ENCODE peak calls at places on chromosomes 1 and 21, in four cellular contexts. One of them, this sample, is unnamed.

GRCh38 chr1:115275216-115275615 is 62.8 kb downstream of the NGF start:
- DNase-seq in K562: peak
- DNase-seq in GM12878: no peak
- DNase-seq in HepG2: no peak
- DNase-seq in this sample: no peak

GRCh38 chr1:3283849-3284248 is 170.6 kb upstream of the ARHGEF16 start:
- DNase-seq in K562: peak
- DNase-seq in GM12878: no peak
- DNase-seq in HepG2: peak
- DNase-seq in this sample: peak

GRCh38 chr1:44785501-44786137 is 2.4 kb downstream of the BEST4 start:
- DNase-seq in K562: no peak
- DNase-seq in GM12878: no peak
- DNase-seq in HepG2: no peak
- DNase-seq in this sample: no peak

GRCh38 chr1:238360474-238360873 is 469.8 kb upstream of the ZP4 start:
- DNase-seq in K562: no peak
- DNase-seq in GM12878: no peak
- DNase-seq in HepG2: no peak
- DNase-seq in this sample: no peak

GRCh38 chr21:36454079-36454478 is 25.8 kb downstream of the CLDN14 start:
- DNase-seq in K562: no peak
- DNase-seq in GM12878: no peak
- DNase-seq in HepG2: no peak
- DNase-seq in this sample: no peak

GRCh38 chr1:98201640-98202039 is 280.8 kb upstream of the DPYD start:
- DNase-seq in K562: no peak
- DNase-seq in GM12878: no peak
- DNase-seq in HepG2: no peak
- DNase-seq in this sample: no peak

GRCh38 chr1:15935056-15935950 is 40.6 kb downstream of the ZBTB17 start:
- DNase-seq in K562: no peak
- DNase-seq in GM12878: no peak
- DNase-seq in HepG2: no peak
- DNase-seq in this sample: no peak

GRCh38 chr1:19003371-19004290 is 47.2 kb upstream of the IFFO2 start:
- DNase-seq in K562: peak
- DNase-seq in GM12878: no peak
- DNase-seq in HepG2: no peak
- DNase-seq in this sample: no peak

GRCh38 chr1:12276225-12276624 is 46.4 kb downstream of the VPS13D start:
- DNase-seq in K562: peak
- DNase-seq in GM12878: no peak
- DNase-seq in HepG2: peak
- DNase-seq in this sample: peak

GRCh38 chr21:16569679-16570078 is 839.9 kb downstream of the USP25 start:
- DNase-seq in K562: no peak
- DNase-seq in GM12878: no peak
- DNase-seq in HepG2: no peak
- DNase-seq in this sample: no peak

GRCh38 chr1:205441716-205442050 is 14.2 kb downstream of the BLACAT1 start:
- DNase-seq in K562: no peak
- DNase-seq in GM12878: no peak
- DNase-seq in HepG2: no peak
- DNase-seq in this sample: no peak

GRCh38 chr1:182600745-182601415 is 3.3 kb downstream of the RGS16 start:
- DNase-seq in K562: no peak
- DNase-seq in GM12878: no peak
- DNase-seq in HepG2: no peak
- DNase-seq in this sample: no peak

GRCh38 chr1:192918259-192918658 is 109.4 kb downstream of the RGS2 start:
- DNase-seq in K562: no peak
- DNase-seq in GM12878: no peak
- DNase-seq in HepG2: no peak
- DNase-seq in this sample: no peak

GRCh38 chr1:70685300-70686286 is 274.5 kb downstream of the CTH start:
- DNase-seq in K562: peak
- DNase-seq in GM12878: peak
- DNase-seq in HepG2: peak
- DNase-seq in this sample: peak

GRCh38 chr1:109079240-109079622 is 3.4 kb upstream of the TAF13 start:
- DNase-seq in K562: no peak
- DNase-seq in GM12878: no peak
- DNase-seq in HepG2: no peak
- DNase-seq in this sample: no peak

GRCh38 chr1:20440785-20441200 is 45.2 kb downstream of the CAMK2N1 start:
- DNase-seq in K562: peak
- DNase-seq in GM12878: no peak
- DNase-seq in HepG2: peak
- DNase-seq in this sample: peak

GRCh38 chr1:204242920-204243319 is 29.1 kb upstream of the GOLT1A start:
- DNase-seq in K562: no peak
- DNase-seq in GM12878: no peak
- DNase-seq in HepG2: no peak
- DNase-seq in this sample: no peak

GRCh38 chr1:156623946-156624813 is 5.0 kb downstream of the HAPLN2 start:
- DNase-seq in K562: peak
- DNase-seq in GM12878: no peak
- DNase-seq in HepG2: no peak
- DNase-seq in this sample: peak

GRCh38 chr1:42259739-42260064 is 75.3 kb downstream of the FOXJ3 start:
- DNase-seq in K562: no peak
- DNase-seq in GM12878: no peak
- DNase-seq in HepG2: no peak
- DNase-seq in this sample: no peak
- TF ChIP-seq CBFB in K562: no peak
- TF ChIP-seq CBFB in GM12878: no peak
- TF ChIP-seq CBFB in HepG2: no peak
- TF ChIP-seq CBFB in this sample: no peak

GRCh38 chr1:30411206-30411605 is 312.2 kb downstream of the MATN1 start:
- DNase-seq in K562: no peak
- DNase-seq in GM12878: no peak
- DNase-seq in HepG2: no peak
- DNase-seq in this sample: no peak

GRCh38 chr1:30410153-30410851 is 313.1 kb downstream of the MATN1 start:
- DNase-seq in K562: no peak
- DNase-seq in GM12878: no peak
- DNase-seq in HepG2: no peak
- DNase-seq in this sample: no peak

GRCh38 chr1:30407862-30408580 is 315.4 kb downstream of the MATN1 start:
- DNase-seq in K562: no peak
- DNase-seq in GM12878: no peak
- DNase-seq in HepG2: no peak
- DNase-seq in this sample: no peak

GRCh38 chr1:30407030-30407861 is 316.1 kb downstream of the MATN1 start:
- DNase-seq in K562: no peak
- DNase-seq in GM12878: no peak
- DNase-seq in HepG2: no peak
- DNase-seq in this sample: no peak

DNA sequence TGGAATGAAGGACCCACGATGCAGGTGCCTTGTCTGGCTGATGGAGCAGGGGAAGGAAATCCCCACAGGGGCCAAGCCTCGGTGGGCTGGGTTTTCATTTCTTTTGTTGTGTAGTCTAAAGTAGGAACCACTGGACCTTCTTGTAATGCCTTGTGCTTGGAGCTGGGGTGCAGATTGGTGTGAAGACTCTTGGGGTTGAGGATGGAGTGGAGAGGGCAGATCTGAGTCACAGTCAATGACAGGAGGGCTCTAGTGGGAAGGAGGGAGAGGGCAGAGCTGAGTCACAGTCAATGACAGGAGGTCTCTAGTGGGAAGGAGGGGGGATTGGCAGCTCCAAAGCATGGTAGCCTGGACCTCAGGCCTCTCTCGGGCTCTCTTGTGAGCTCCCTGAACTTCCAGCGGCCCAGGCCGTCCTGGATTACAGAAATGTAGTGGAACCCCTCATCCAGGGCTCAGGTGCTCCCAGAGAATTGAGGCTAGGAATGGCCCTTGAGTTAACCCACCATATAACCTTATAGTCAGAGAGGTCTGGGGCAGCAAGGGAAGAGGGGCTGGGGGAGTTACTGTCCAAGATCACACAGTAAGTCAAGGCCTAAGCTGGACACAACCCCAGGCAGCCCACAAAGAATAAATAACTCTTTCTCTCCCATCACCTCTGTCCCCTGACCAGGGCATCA is 313.8 kb downstream of the MATN1 start:
- DNase-seq in K562: no peak
- DNase-seq in GM12878: no peak
- DNase-seq in HepG2: no peak
- DNase-seq in this sample: no peak
- TF ChIP-seq CBFB in K562: no peak
- TF ChIP-seq CBFB in GM12878: no peak
- TF ChIP-seq CBFB in HepG2: no peak
- TF ChIP-seq CBFB in this sample: no peak

GRCh38 chr1:246513041-246513440 is 6.0 kb upstream of the SMYD3 start:
- DNase-seq in K562: no peak
- DNase-seq in GM12878: no peak
- DNase-seq in HepG2: no peak
- DNase-seq in this sample: no peak
- TF ChIP-seq CBFB in K562: no peak
- TF ChIP-seq CBFB in GM12878: no peak
- TF ChIP-seq CBFB in HepG2: no peak
- TF ChIP-seq CBFB in this sample: no peak

DNA sequence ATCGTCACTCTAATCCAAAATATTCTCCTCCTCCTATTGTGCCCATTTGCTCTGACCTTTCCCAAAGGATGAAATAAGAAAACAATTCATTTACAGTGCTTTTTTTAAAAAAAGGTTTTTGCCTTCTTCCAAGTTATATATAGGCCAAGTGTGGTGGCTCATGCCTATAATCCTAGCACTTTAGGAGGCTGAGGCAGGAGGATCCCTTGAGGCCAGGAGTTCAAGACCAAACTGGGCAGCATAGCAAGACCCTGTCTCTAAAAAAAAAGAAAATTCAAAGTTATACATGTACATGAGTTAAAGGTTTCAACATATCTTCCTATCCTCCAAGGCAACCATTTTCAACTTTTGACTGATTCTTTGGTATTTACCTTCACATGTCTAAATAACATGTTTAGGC is 10.1 kb upstream of the USP1 start:
- DNase-seq in K562: no peak
- DNase-seq in GM12878: no peak
- DNase-seq in HepG2: no peak
- DNase-seq in this sample: no peak
- TF ChIP-seq CBFB in K562: no peak
- TF ChIP-seq CBFB in GM12878: no peak
- TF ChIP-seq CBFB in HepG2: no peak
- TF ChIP-seq CBFB in this sample: no peak

GRCh38 chr1:200624679-200625335 is 4.3 kb upstream of the KIF14 start:
- DNase-seq in K562: no peak
- DNase-seq in GM12878: no peak
- DNase-seq in HepG2: no peak
- DNase-seq in this sample: no peak

GRCh38 chr1:200627548-200628222 is 7.1 kb upstream of the KIF14 start:
- DNase-seq in K562: no peak
- DNase-seq in GM12878: peak
- DNase-seq in HepG2: no peak
- DNase-seq in this sample: no peak

GRCh38 chr1:200628223-200628868 is 7.8 kb upstream of the KIF14 start:
- DNase-seq in K562: no peak
- DNase-seq in GM12878: peak
- DNase-seq in HepG2: no peak
- DNase-seq in this sample: no peak

GRCh38 chr1:200626853-200627534 is 6.4 kb upstream of the KIF14 start:
- DNase-seq in K562: no peak
- DNase-seq in GM12878: no peak
- DNase-seq in HepG2: no peak
- DNase-seq in this sample: no peak

GRCh38 chr1:200625381-200625824 is 4.9 kb upstream of the KIF14 start:
- DNase-seq in K562: no peak
- DNase-seq in GM12878: peak
- DNase-seq in HepG2: no peak
- DNase-seq in this sample: no peak
- TF ChIP-seq CBFB in K562: no peak
- TF ChIP-seq CBFB in GM12878: peak
- TF ChIP-seq CBFB in HepG2: no peak
- TF ChIP-seq CBFB in this sample: no peak

GRCh38 chr1:226627050-226627755 is 78.6 kb downstream of the STUM start:
- DNase-seq in K562: no peak
- DNase-seq in GM12878: no peak
- DNase-seq in HepG2: no peak
- DNase-seq in this sample: no peak

GRCh38 chr1:226629210-226629895 is 80.8 kb downstream of the STUM start:
- DNase-seq in K562: no peak
- DNase-seq in GM12878: no peak
- DNase-seq in HepG2: no peak
- DNase-seq in this sample: no peak

GRCh38 chr1:226627924-226628623 is 79.5 kb downstream of the STUM start:
- DNase-seq in K562: no peak
- DNase-seq in GM12878: no peak
- DNase-seq in HepG2: no peak
- DNase-seq in this sample: no peak

GRCh38 chr1:226629896-226630550 is 81.5 kb downstream of the STUM start:
- DNase-seq in K562: no peak
- DNase-seq in GM12878: no peak
- DNase-seq in HepG2: no peak
- DNase-seq in this sample: no peak

GRCh38 chr1:226628624-226629155 is 80.1 kb downstream of the STUM start:
- DNase-seq in K562: no peak
- DNase-seq in GM12878: no peak
- DNase-seq in HepG2: no peak
- DNase-seq in this sample: no peak
- TF ChIP-seq CBFB in K562: no peak
- TF ChIP-seq CBFB in GM12878: no peak
- TF ChIP-seq CBFB in HepG2: no peak
- TF ChIP-seq CBFB in this sample: no peak

GRCh38 chr1:231702804-231703203 is 76.2 kb downstream of the DISC1 start:
- DNase-seq in K562: no peak
- DNase-seq in GM12878: no peak
- DNase-seq in HepG2: no peak
- DNase-seq in this sample: no peak
- TF ChIP-seq CBFB in K562: no peak
- TF ChIP-seq CBFB in GM12878: no peak
- TF ChIP-seq CBFB in HepG2: no peak
- TF ChIP-seq CBFB in this sample: no peak

GRCh38 chr1:39919545-39919944 is 17.8 kb upstream of the MYCL start:
- DNase-seq in K562: peak
- DNase-seq in GM12878: peak
- DNase-seq in HepG2: peak
- DNase-seq in this sample: peak
- TF ChIP-seq CBFB in K562: no peak
- TF ChIP-seq CBFB in GM12878: no peak
- TF ChIP-seq CBFB in HepG2: no peak
- TF ChIP-seq CBFB in this sample: no peak

DNA sequence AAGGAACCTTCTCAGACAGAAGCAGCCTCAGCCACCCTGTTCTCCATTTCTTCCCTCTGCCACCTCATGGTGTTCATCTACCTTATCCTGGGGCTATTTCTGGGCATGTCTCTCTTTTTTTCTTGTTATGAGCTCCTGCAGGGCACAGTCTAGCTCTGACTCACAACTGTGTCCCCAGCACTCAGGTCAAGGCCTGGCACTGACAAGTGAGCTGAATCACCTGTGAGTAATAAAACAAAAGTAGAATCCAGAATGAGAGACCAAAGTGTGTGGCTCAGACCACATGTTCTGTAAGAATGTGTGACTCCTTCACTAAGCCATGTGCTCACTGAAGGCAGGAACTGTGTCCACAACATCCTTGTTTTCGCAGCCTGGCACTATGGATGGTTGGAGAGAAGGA is 23.2 kb downstream of the C1orf94 start:
- DNase-seq in K562: no peak
- DNase-seq in GM12878: no peak
- DNase-seq in HepG2: peak
- DNase-seq in this sample: no peak
- TF ChIP-seq CBFB in K562: no peak
- TF ChIP-seq CBFB in GM12878: no peak
- TF ChIP-seq CBFB in HepG2: no peak
- TF ChIP-seq CBFB in this sample: no peak